ENCODE peak calls at places on chromosomes 5 and 9, in eight cellular contexts. One of them, this sample, is unnamed. For H3K9me3, the result is how much of the 10 kb centered on the place peaks cover.

GRCh38 chr9:129630967-129631672 is 5.2 kb downstream of the NTMT1 start:
- DNase-seq in heart left ventricle: peak
- DNase-seq in thoracic aorta: no peak
- DNase-seq in WERI-Rb-1: no peak
- DNase-seq in H9: no peak
- DNase-seq in lower lobe of right lung: no peak
- DNase-seq in lung: no peak
- DNase-seq in AG04450: no peak
- DNase-seq in this sample: no peak

GRCh38 chr5:68957591-68957990 is 136.2 kb upstream of the SLC30A5 start:
- DNase-seq in heart left ventricle: no peak
- DNase-seq in thoracic aorta: no peak
- DNase-seq in WERI-Rb-1: peak
- DNase-seq in H9: no peak
- DNase-seq in lower lobe of right lung: no peak
- DNase-seq in lung: no peak
- DNase-seq in AG04450: no peak
- DNase-seq in this sample: no peak

GRCh38 chr9:76086521-76086920 is 196.0 kb downstream of the PCSK5 start:
- DNase-seq in heart left ventricle: no peak
- DNase-seq in thoracic aorta: no peak
- DNase-seq in WERI-Rb-1: no peak
- DNase-seq in H9: no peak
- DNase-seq in lower lobe of right lung: no peak
- DNase-seq in lung: no peak
- DNase-seq in AG04450: no peak
- DNase-seq in this sample: no peak

GRCh38 chr9:136943291-136944093 is 1.0 kb downstream of the FBXW5 start:
- DNase-seq in heart left ventricle: peak
- DNase-seq in thoracic aorta: no peak
- DNase-seq in WERI-Rb-1: no peak
- DNase-seq in H9: no peak
- DNase-seq in lower lobe of right lung: no peak
- DNase-seq in lung: no peak
- DNase-seq in AG04450: no peak
- DNase-seq in this sample: no peak

GRCh38 chr5:93575466-93575865 is 5.6 kb downstream of the NR2F1-AS1 start:
- DNase-seq in heart left ventricle: no peak
- DNase-seq in thoracic aorta: no peak
- DNase-seq in WERI-Rb-1: no peak
- DNase-seq in H9: no peak
- DNase-seq in lower lobe of right lung: no peak
- DNase-seq in lung: no peak
- DNase-seq in AG04450: no peak
- DNase-seq in this sample: no peak

GRCh38 chr5:118557103-118557805 is 431.1 kb downstream of the DTWD2 start:
- DNase-seq in heart left ventricle: no peak
- DNase-seq in thoracic aorta: no peak
- DNase-seq in WERI-Rb-1: no peak
- DNase-seq in H9: no peak
- DNase-seq in lower lobe of right lung: no peak
- DNase-seq in lung: no peak
- DNase-seq in AG04450: no peak
- DNase-seq in this sample: no peak

GRCh38 chr5:78731884-78732283 is 83.3 kb upstream of the LHFPL2 start:
- DNase-seq in heart left ventricle: no peak
- DNase-seq in thoracic aorta: no peak
- DNase-seq in WERI-Rb-1: no peak
- DNase-seq in H9: no peak
- DNase-seq in lower lobe of right lung: no peak
- DNase-seq in lung: no peak
- DNase-seq in AG04450: no peak
- DNase-seq in this sample: no peak

GRCh38 chr5:125703616-125704015 is 719.6 kb upstream of the GRAMD2B start:
- DNase-seq in heart left ventricle: no peak
- DNase-seq in thoracic aorta: no peak
- DNase-seq in WERI-Rb-1: no peak
- DNase-seq in H9: no peak
- DNase-seq in lower lobe of right lung: no peak
- DNase-seq in lung: no peak
- DNase-seq in AG04450: no peak
- DNase-seq in this sample: no peak

GRCh38 chr9:106286249-106286648 is 576.7 kb upstream of the ZNF462 start:
- DNase-seq in heart left ventricle: no peak
- DNase-seq in thoracic aorta: no peak
- DNase-seq in WERI-Rb-1: peak
- DNase-seq in H9: peak
- DNase-seq in lower lobe of right lung: no peak
- DNase-seq in lung: no peak
- DNase-seq in AG04450: no peak
- DNase-seq in this sample: no peak

GRCh38 chr9:13448482-13448881 is 169.0 kb upstream of the MPDZ start:
- DNase-seq in heart left ventricle: no peak
- DNase-seq in thoracic aorta: no peak
- DNase-seq in WERI-Rb-1: no peak
- DNase-seq in H9: no peak
- DNase-seq in lower lobe of right lung: no peak
- DNase-seq in lung: no peak
- DNase-seq in AG04450: no peak
- DNase-seq in this sample: no peak

GRCh38 chr5:181052928-181053759 is 13.1 kb downstream of the BTNL9 start:
- DNase-seq in heart left ventricle: no peak
- DNase-seq in thoracic aorta: no peak
- DNase-seq in WERI-Rb-1: no peak
- DNase-seq in H9: no peak
- DNase-seq in lower lobe of right lung: no peak
- DNase-seq in lung: no peak
- DNase-seq in AG04450: no peak
- DNase-seq in this sample: peak

GRCh38 chr9:80156725-80157124 is 585.0 kb downstream of the TLE4 start:
- DNase-seq in heart left ventricle: no peak
- DNase-seq in thoracic aorta: no peak
- DNase-seq in WERI-Rb-1: no peak
- DNase-seq in H9: no peak
- DNase-seq in lower lobe of right lung: no peak
- DNase-seq in lung: no peak
- DNase-seq in AG04450: no peak
- DNase-seq in this sample: no peak

GRCh38 chr9:38091310-38092199 is 22.5 kb upstream of the SHB start:
- DNase-seq in heart left ventricle: no peak
- DNase-seq in thoracic aorta: no peak
- DNase-seq in WERI-Rb-1: peak
- DNase-seq in H9: no peak
- DNase-seq in lower lobe of right lung: no peak
- DNase-seq in lung: no peak
- DNase-seq in AG04450: no peak
- DNase-seq in this sample: no peak

GRCh38 chr9:89902450-89902849 is 297.6 kb downstream of the GADD45G start:
- DNase-seq in heart left ventricle: no peak
- DNase-seq in thoracic aorta: no peak
- DNase-seq in WERI-Rb-1: no peak
- DNase-seq in H9: peak
- DNase-seq in lower lobe of right lung: no peak
- DNase-seq in lung: no peak
- DNase-seq in AG04450: no peak
- DNase-seq in this sample: no peak

GRCh38 chr5:138541511-138541910 is 1.5 kb downstream of the ETF1 start:
- DNase-seq in heart left ventricle: no peak
- DNase-seq in thoracic aorta: no peak
- DNase-seq in WERI-Rb-1: no peak
- DNase-seq in H9: no peak
- DNase-seq in lower lobe of right lung: no peak
- DNase-seq in lung: no peak
- DNase-seq in AG04450: no peak
- DNase-seq in this sample: no peak

GRCh38 chr5:163269624-163270023 is 167.8 kb upstream of the CCNG1 start:
- DNase-seq in heart left ventricle: no peak
- DNase-seq in thoracic aorta: no peak
- DNase-seq in WERI-Rb-1: no peak
- DNase-seq in H9: no peak
- DNase-seq in lower lobe of right lung: no peak
- DNase-seq in lung: no peak
- DNase-seq in AG04450: no peak
- DNase-seq in this sample: no peak

GRCh38 chr9:101702257-101702656 is 36.2 kb downstream of the GRIN3A start:
- DNase-seq in heart left ventricle: no peak
- DNase-seq in thoracic aorta: no peak
- DNase-seq in WERI-Rb-1: no peak
- DNase-seq in H9: no peak
- DNase-seq in lower lobe of right lung: no peak
- DNase-seq in lung: no peak
- DNase-seq in AG04450: no peak
- DNase-seq in this sample: no peak

GRCh38 chr5:89036166-89036565 is 153.2 kb upstream of the MEF2C start:
- DNase-seq in heart left ventricle: no peak
- DNase-seq in thoracic aorta: no peak
- DNase-seq in WERI-Rb-1: no peak
- DNase-seq in H9: no peak
- DNase-seq in lower lobe of right lung: no peak
- DNase-seq in lung: no peak
- DNase-seq in AG04450: no peak
- DNase-seq in this sample: no peak

GRCh38 chr5:151107738-151108520 is 27.1 kb upstream of the TNIP1 start:
- DNase-seq in heart left ventricle: peak
- DNase-seq in thoracic aorta: no peak
- DNase-seq in WERI-Rb-1: no peak
- DNase-seq in H9: no peak
- DNase-seq in lower lobe of right lung: peak
- DNase-seq in lung: no peak
- DNase-seq in AG04450: no peak
- DNase-seq in this sample: peak

GRCh38 chr5:68137451-68138190 is 77.9 kb upstream of the PIK3R1 start:
- DNase-seq in heart left ventricle: no peak
- DNase-seq in thoracic aorta: no peak
- DNase-seq in WERI-Rb-1: no peak
- DNase-seq in H9: no peak
- DNase-seq in lower lobe of right lung: no peak
- DNase-seq in lung: no peak
- DNase-seq in AG04450: no peak
- DNase-seq in this sample: no peak

GRCh38 chr5:3738909-3739308 is 143.3 kb downstream of the IRX1 start:
- DNase-seq in heart left ventricle: no peak
- DNase-seq in thoracic aorta: no peak
- DNase-seq in WERI-Rb-1: no peak
- DNase-seq in H9: no peak
- DNase-seq in lower lobe of right lung: no peak
- DNase-seq in lung: no peak
- DNase-seq in AG04450: no peak
- DNase-seq in this sample: no peak

GRCh38 chr5:40983781-40984180 is 74.5 kb downstream of the C7 start:
- DNase-seq in heart left ventricle: no peak
- DNase-seq in thoracic aorta: no peak
- DNase-seq in WERI-Rb-1: no peak
- DNase-seq in H9: no peak
- DNase-seq in lower lobe of right lung: no peak
- DNase-seq in lung: no peak
- DNase-seq in AG04450: no peak
- DNase-seq in this sample: no peak

GRCh38 chr5:112551437-112552018 is 132.5 kb upstream of the EPB41L4A start:
- DNase-seq in heart left ventricle: no peak
- DNase-seq in thoracic aorta: no peak
- DNase-seq in WERI-Rb-1: peak
- DNase-seq in H9: no peak
- DNase-seq in lower lobe of right lung: no peak
- DNase-seq in lung: no peak
- DNase-seq in AG04450: peak
- DNase-seq in this sample: no peak

GRCh38 chr5:138453630-138454029 is 11.6 kb upstream of the EGR1 start:
- DNase-seq in heart left ventricle: no peak
- DNase-seq in thoracic aorta: no peak
- DNase-seq in WERI-Rb-1: no peak
- DNase-seq in H9: no peak
- DNase-seq in lower lobe of right lung: no peak
- DNase-seq in lung: no peak
- DNase-seq in AG04450: no peak
- DNase-seq in this sample: no peak

GRCh38 chr9:131395027-131395744 is 1.3 kb downstream of the PRRC2B start:
- DNase-seq in heart left ventricle: no peak
- DNase-seq in thoracic aorta: no peak
- DNase-seq in WERI-Rb-1: no peak
- DNase-seq in H9: peak
- DNase-seq in lower lobe of right lung: peak
- DNase-seq in lung: peak
- DNase-seq in AG04450: no peak
- DNase-seq in this sample: peak

GRCh38 chr5:178289438-178289837 is 56.8 kb upstream of the PHYKPL start:
- DNase-seq in heart left ventricle: no peak
- DNase-seq in thoracic aorta: no peak
- DNase-seq in WERI-Rb-1: no peak
- DNase-seq in H9: no peak
- DNase-seq in lower lobe of right lung: no peak
- DNase-seq in lung: no peak
- DNase-seq in AG04450: no peak
- DNase-seq in this sample: peak
- H3K9me3 ChIP-seq in heart left ventricle: under half
- H3K9me3 ChIP-seq in thoracic aorta: under half
- H3K9me3 ChIP-seq in WERI-Rb-1: under half
- H3K9me3 ChIP-seq in H9: under half
- H3K9me3 ChIP-seq in lower lobe of right lung: under half
- H3K9me3 ChIP-seq in lung: under half
- H3K9me3 ChIP-seq in AG04450: under half
- H3K9me3 ChIP-seq in this sample: under half

GRCh38 chr5:38107096-38107495 is 151.3 kb upstream of the EGFLAM start:
- DNase-seq in heart left ventricle: no peak
- DNase-seq in thoracic aorta: no peak
- DNase-seq in WERI-Rb-1: no peak
- DNase-seq in H9: no peak
- DNase-seq in lower lobe of right lung: no peak
- DNase-seq in lung: no peak
- DNase-seq in AG04450: no peak
- DNase-seq in this sample: no peak
- TF ChIP-seq CTCF in heart left ventricle: no peak
- TF ChIP-seq CTCF in thoracic aorta: no peak
- TF ChIP-seq CTCF in WERI-Rb-1: no peak
- TF ChIP-seq CTCF in H9: no peak
- TF ChIP-seq CTCF in lower lobe of right lung: no peak
- TF ChIP-seq CTCF in lung: no peak
- TF ChIP-seq CTCF in AG04450: no peak
- TF ChIP-seq CTCF in this sample: no peak

DNA sequence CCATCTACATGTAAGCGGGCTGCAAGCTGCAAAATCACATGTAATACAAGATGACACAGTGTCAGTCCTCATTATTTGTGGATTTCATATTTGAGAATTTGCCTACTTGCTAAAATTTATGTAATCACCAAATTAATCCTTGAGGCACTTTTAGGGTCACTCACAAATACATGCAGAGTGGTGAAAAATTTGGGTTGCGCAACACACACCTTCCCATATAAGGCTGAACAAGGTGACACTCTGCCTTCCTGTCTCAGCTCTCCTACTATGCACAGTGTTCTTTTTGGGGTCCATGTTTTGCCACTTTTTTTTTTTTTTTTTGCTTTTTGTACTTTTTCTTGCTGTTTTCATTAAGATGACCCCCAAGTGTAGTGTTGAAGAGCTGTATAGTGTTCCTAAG is 111.0 kb downstream of the FBXL7 start:
- DNase-seq in heart left ventricle: no peak
- DNase-seq in thoracic aorta: no peak
- DNase-seq in WERI-Rb-1: no peak
- DNase-seq in H9: no peak
- DNase-seq in lower lobe of right lung: no peak
- DNase-seq in lung: no peak
- DNase-seq in AG04450: no peak
- DNase-seq in this sample: no peak
- H3K9me3 ChIP-seq in heart left ventricle: under half
- H3K9me3 ChIP-seq in thoracic aorta: under half
- H3K9me3 ChIP-seq in WERI-Rb-1: under half
- H3K9me3 ChIP-seq in H9: under half
- H3K9me3 ChIP-seq in lower lobe of right lung: under half
- H3K9me3 ChIP-seq in lung: under half
- H3K9me3 ChIP-seq in AG04450: under half
- H3K9me3 ChIP-seq in this sample: under half

GRCh38 chr5:90606539-90606938 is 47.9 kb downstream of the ADGRV1 start:
- DNase-seq in heart left ventricle: no peak
- DNase-seq in thoracic aorta: no peak
- DNase-seq in WERI-Rb-1: no peak
- DNase-seq in H9: no peak
- DNase-seq in lower lobe of right lung: no peak
- DNase-seq in lung: no peak
- DNase-seq in AG04450: no peak
- DNase-seq in this sample: no peak
- TF ChIP-seq CTCF in heart left ventricle: peak
- TF ChIP-seq CTCF in thoracic aorta: no peak
- TF ChIP-seq CTCF in WERI-Rb-1: peak
- TF ChIP-seq CTCF in H9: peak
- TF ChIP-seq CTCF in lower lobe of right lung: no peak
- TF ChIP-seq CTCF in lung: no peak
- TF ChIP-seq CTCF in AG04450: peak
- TF ChIP-seq CTCF in this sample: no peak

This sample was measured in mucosa of descending colon.